ENCODE peak calls at places on chromosomes 4 and X, in five cellular contexts. One of them, this sample, is unnamed.
A peak's percentile ranks its signal among the peaks of the same experiment; 100 is the strongest.

GRCh38 chrX:3788494-3789233 is 75.2 kb upstream of the PRKX start:
- DNase-seq in breast epithelium: no peak
- DNase-seq in HFFc6: no peak
- DNase-seq in pancreas: no peak
- DNase-seq in GM20000: no peak
- DNase-seq in this sample: no peak

GRCh38 chr4:183074288-183074990 is 24.6 kb upstream of the WWC2 start:
- DNase-seq in pancreas: no peak
- DNase-seq in breast epithelium: no peak
- DNase-seq in GM20000: no peak
- DNase-seq in HFFc6: peak; percentile 53
- DNase-seq in this sample: no peak

GRCh38 chr4:2673157-2673556 is 83.0 kb downstream of the TNIP2 start:
- DNase-seq in GM20000: no peak
- DNase-seq in breast epithelium: no peak
- DNase-seq in HFFc6: no peak
- DNase-seq in pancreas: no peak
- DNase-seq in this sample: no peak

GRCh38 chr4:147843162-147843561 is 111.3 kb downstream of the ARHGAP10 start:
- DNase-seq in breast epithelium: no peak
- DNase-seq in pancreas: no peak
- DNase-seq in HFFc6: no peak
- DNase-seq in GM20000: peak; percentile 35
- DNase-seq in this sample: no peak

GRCh38 chrX:133335027-133335426 is 80.3 kb downstream of the GPC4 start:
- DNase-seq in GM20000: peak; percentile 1
- DNase-seq in breast epithelium: no peak
- DNase-seq in pancreas: no peak
- DNase-seq in HFFc6: no peak
- DNase-seq in this sample: peak; percentile 29

GRCh38 chr4:1758306-1759121 is 34.6 kb upstream of the FGFR3 start:
- DNase-seq in pancreas: no peak
- DNase-seq in HFFc6: no peak
- DNase-seq in GM20000: no peak
- DNase-seq in breast epithelium: no peak
- DNase-seq in this sample: no peak

GRCh38 chrX:68462653-68463052 is 29.4 kb upstream of the OPHN1 start:
- DNase-seq in HFFc6: peak; percentile 50
- DNase-seq in GM20000: no peak
- DNase-seq in pancreas: no peak
- DNase-seq in breast epithelium: no peak
- DNase-seq in this sample: peak; percentile 7

GRCh38 chrX:106716004-106716403 is 10.5 kb upstream of the RNF128 start:
- DNase-seq in HFFc6: no peak
- DNase-seq in GM20000: no peak
- DNase-seq in breast epithelium: no peak
- DNase-seq in pancreas: no peak
- DNase-seq in this sample: no peak

GRCh38 chrX:119410027-119410819 is 11.1 kb downstream of the SLC25A43 start:
- DNase-seq in pancreas: peak; percentile 39
- DNase-seq in GM20000: no peak
- DNase-seq in HFFc6: peak; percentile 90
- DNase-seq in breast epithelium: peak; percentile 53
- DNase-seq in this sample: no peak

GRCh38 chrX:68273887-68274286 is 159.4 kb downstream of the OPHN1 start:
- DNase-seq in breast epithelium: no peak
- DNase-seq in pancreas: no peak
- DNase-seq in GM20000: no peak
- DNase-seq in HFFc6: no peak
- DNase-seq in this sample: no peak

GRCh38 chr4:27048350-27049100 is 187.9 kb downstream of the STIM2 start:
- DNase-seq in breast epithelium: no peak
- DNase-seq in pancreas: no peak
- DNase-seq in HFFc6: peak; percentile 38
- DNase-seq in GM20000: peak; percentile 32
- DNase-seq in this sample: no peak

GRCh38 chr4:11505225-11505971 is 76.7 kb upstream of the HS3ST1 start:
- DNase-seq in breast epithelium: no peak
- DNase-seq in GM20000: no peak
- DNase-seq in HFFc6: no peak
- DNase-seq in pancreas: no peak
- DNase-seq in this sample: no peak

GRCh38 chr4:130233377-130234047 is 1137.6 kb downstream of the C4orf33 start:
- DNase-seq in HFFc6: peak; percentile 3
- DNase-seq in pancreas: no peak
- DNase-seq in breast epithelium: no peak
- DNase-seq in GM20000: peak; percentile 8
- DNase-seq in this sample: no peak

GRCh38 chr4:120829113-120829831 is 93.3 kb downstream of the PRDM5 start:
- DNase-seq in breast epithelium: no peak
- DNase-seq in pancreas: no peak
- DNase-seq in HFFc6: no peak
- DNase-seq in GM20000: no peak
- DNase-seq in this sample: no peak

GRCh38 chrX:2664497-2664896 is 26.6 kb upstream of the CD99 start:
- DNase-seq in GM20000: no peak
- DNase-seq in HFFc6: no peak
- DNase-seq in pancreas: no peak
- DNase-seq in breast epithelium: no peak
- DNase-seq in this sample: no peak

GRCh38 chrX:154373340-154374306 is 811 bp downstream of the FLNA start:
- DNase-seq in breast epithelium: peak; percentile 74
- DNase-seq in HFFc6: peak; percentile 64
- DNase-seq in GM20000: peak; percentile 49
- DNase-seq in pancreas: peak; percentile 73
- DNase-seq in this sample: peak; percentile 63

GRCh38 chr4:132001542-132001941 is 1147.6 kb upstream of the PCDH10 start:
- DNase-seq in pancreas: no peak
- DNase-seq in breast epithelium: no peak
- DNase-seq in HFFc6: peak; percentile 83
- DNase-seq in GM20000: no peak
- DNase-seq in this sample: no peak

GRCh38 chr4:4866833-4867744 is 7.6 kb downstream of the MSX1 start:
- DNase-seq in breast epithelium: no peak
- DNase-seq in GM20000: peak; percentile 36
- DNase-seq in pancreas: no peak
- DNase-seq in HFFc6: no peak
- DNase-seq in this sample: peak; percentile 61

GRCh38 chrX:29690061-29690460 is 525.3 kb upstream of the MAGEB2 start:
- DNase-seq in HFFc6: peak; percentile 9
- DNase-seq in GM20000: no peak
- DNase-seq in breast epithelium: no peak
- DNase-seq in pancreas: no peak
- DNase-seq in this sample: no peak

DNA sequence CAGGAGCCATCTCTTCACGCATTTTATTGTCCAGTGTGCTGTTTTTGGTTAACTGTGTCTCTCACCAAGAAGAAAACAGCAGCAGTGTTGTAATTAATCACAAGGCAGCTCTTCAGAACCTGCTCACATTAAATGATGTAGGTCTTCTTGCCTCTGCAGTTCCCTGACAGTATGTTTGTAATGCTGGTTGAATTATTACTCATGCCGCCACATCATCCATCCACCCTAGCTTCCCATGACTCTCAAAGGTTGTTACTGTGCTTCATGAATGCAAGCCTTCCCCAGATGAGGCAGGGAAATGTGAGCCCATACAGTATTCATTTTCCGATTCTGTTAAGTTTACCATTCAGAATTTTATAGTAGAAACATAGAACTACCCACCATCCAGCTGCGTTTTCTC is 17.4 kb downstream of the TLR10 start:
- DNase-seq in pancreas: no peak
- DNase-seq in HFFc6: peak; percentile 30
- DNase-seq in breast epithelium: no peak
- DNase-seq in GM20000: no peak
- DNase-seq in this sample: no peak
- TF ChIP-seq CTCF in pancreas: no peak
- TF ChIP-seq CTCF in HFFc6: no peak
- TF ChIP-seq CTCF in breast epithelium: no peak
- TF ChIP-seq CTCF in GM20000: no peak
- TF ChIP-seq CTCF in this sample: no peak

GRCh38 chr4:163815776-163816175 is 321.3 kb downstream of the TMA16 start:
- DNase-seq in breast epithelium: no peak
- DNase-seq in GM20000: peak; percentile 3
- DNase-seq in HFFc6: no peak
- DNase-seq in pancreas: no peak
- DNase-seq in this sample: no peak

GRCh38 chr4:163818673-163819072 is 324.2 kb downstream of the TMA16 start:
- DNase-seq in HFFc6: no peak
- DNase-seq in pancreas: no peak
- DNase-seq in breast epithelium: no peak
- DNase-seq in GM20000: no peak
- DNase-seq in this sample: no peak

GRCh38 chr4:163810757-163811156 is 316.3 kb downstream of the TMA16 start:
- DNase-seq in breast epithelium: no peak
- DNase-seq in pancreas: no peak
- DNase-seq in GM20000: no peak
- DNase-seq in HFFc6: no peak
- DNase-seq in this sample: no peak

DNA sequence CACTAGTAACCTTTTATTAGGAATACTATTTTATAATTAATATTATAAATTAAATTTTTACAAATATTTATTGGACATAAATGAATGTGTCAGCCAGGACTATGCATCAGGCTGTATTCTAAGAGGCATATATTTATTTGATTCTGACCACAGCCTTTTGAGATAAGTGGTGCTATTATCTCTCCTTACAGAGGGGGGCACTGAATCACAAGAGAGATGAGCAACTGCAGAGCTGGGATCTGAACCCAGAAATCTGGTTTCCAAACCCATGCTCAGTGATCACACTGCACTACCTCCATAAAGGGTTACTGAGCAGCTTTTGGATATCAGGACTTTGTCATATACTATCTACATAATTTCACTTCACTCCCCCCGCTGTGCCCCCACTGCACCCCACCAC is 322.0 kb downstream of the TMA16 start:
- DNase-seq in breast epithelium: no peak
- DNase-seq in HFFc6: no peak
- DNase-seq in pancreas: no peak
- DNase-seq in GM20000: no peak
- DNase-seq in this sample: no peak
- TF ChIP-seq CTCF in breast epithelium: no peak
- TF ChIP-seq CTCF in HFFc6: no peak
- TF ChIP-seq CTCF in pancreas: no peak
- TF ChIP-seq CTCF in GM20000: no peak
- TF ChIP-seq CTCF in this sample: no peak

GRCh38 chrX:149877636-149878035 is 3.3 kb upstream of the MAGEA8 start:
- DNase-seq in GM20000: no peak
- DNase-seq in pancreas: no peak
- DNase-seq in HFFc6: no peak
- DNase-seq in breast epithelium: no peak
- DNase-seq in this sample: no peak

GRCh38 chrX:149877157-149877556 is 3.8 kb upstream of the MAGEA8 start:
- DNase-seq in breast epithelium: no peak
- DNase-seq in HFFc6: no peak
- DNase-seq in pancreas: no peak
- DNase-seq in GM20000: no peak
- DNase-seq in this sample: no peak

GRCh38 chrX:149881081-149881711 is at the start of gene MAGEA8:
- DNase-seq in HFFc6: no peak
- DNase-seq in pancreas: no peak
- DNase-seq in breast epithelium: no peak
- DNase-seq in GM20000: no peak
- DNase-seq in this sample: no peak
- TF ChIP-seq CTCF in HFFc6: peak; percentile 30
- TF ChIP-seq CTCF in pancreas: no peak
- TF ChIP-seq CTCF in breast epithelium: no peak
- TF ChIP-seq CTCF in GM20000: peak; percentile 8
- TF ChIP-seq CTCF in this sample: peak; percentile 27

GRCh38 chrX:150536455-150537116 is 31.8 kb upstream of the MTM1 start:
- DNase-seq in GM20000: no peak
- DNase-seq in pancreas: no peak
- DNase-seq in HFFc6: no peak
- DNase-seq in breast epithelium: no peak
- DNase-seq in this sample: no peak
- TF ChIP-seq CTCF in GM20000: no peak
- TF ChIP-seq CTCF in pancreas: no peak
- TF ChIP-seq CTCF in HFFc6: peak; percentile 28
- TF ChIP-seq CTCF in breast epithelium: no peak
- TF ChIP-seq CTCF in this sample: no peak

DNA sequence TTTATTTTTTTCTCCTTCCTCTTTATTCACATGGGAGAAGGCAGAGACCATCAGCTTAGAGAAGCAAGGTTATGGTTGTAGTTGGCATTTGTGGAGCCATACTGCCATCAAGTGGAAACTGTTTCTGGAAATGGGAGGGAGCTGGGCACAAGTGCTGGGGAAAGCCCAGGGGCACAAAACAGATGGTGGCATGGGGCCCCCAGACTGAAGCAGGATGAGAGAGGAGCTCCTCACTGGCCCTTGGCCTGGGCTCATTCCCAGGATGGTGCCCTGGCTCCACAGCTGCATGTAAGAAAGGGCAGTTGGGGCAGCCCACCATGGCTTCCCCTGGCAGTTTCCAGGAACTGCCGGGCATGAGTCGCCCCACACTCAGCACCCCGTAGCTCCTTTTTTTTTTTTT is 59.2 kb downstream of the NBDY start:
- DNase-seq in HFFc6: no peak
- DNase-seq in breast epithelium: no peak
- DNase-seq in GM20000: no peak
- DNase-seq in pancreas: no peak
- DNase-seq in this sample: no peak
- TF ChIP-seq CTCF in HFFc6: no peak
- TF ChIP-seq CTCF in breast epithelium: no peak
- TF ChIP-seq CTCF in GM20000: no peak
- TF ChIP-seq CTCF in pancreas: no peak
- TF ChIP-seq CTCF in this sample: no peak

GRCh38 chr4:143531368-143531767 is 17.9 kb downstream of the SMARCA5 start:
- DNase-seq in HFFc6: no peak
- DNase-seq in pancreas: no peak
- DNase-seq in breast epithelium: no peak
- DNase-seq in GM20000: no peak
- DNase-seq in this sample: no peak
- TF ChIP-seq CTCF in HFFc6: peak; percentile 74
- TF ChIP-seq CTCF in pancreas: no peak
- TF ChIP-seq CTCF in breast epithelium: no peak
- TF ChIP-seq CTCF in GM20000: peak; percentile 9
- TF ChIP-seq CTCF in this sample: peak; percentile 48

GRCh38 chr4:171478181-171478580 is 335.0 kb upstream of the GALNTL6 start:
- DNase-seq in GM20000: no peak
- DNase-seq in breast epithelium: no peak
- DNase-seq in pancreas: no peak
- DNase-seq in HFFc6: no peak
- DNase-seq in this sample: no peak
- TF ChIP-seq CTCF in GM20000: no peak
- TF ChIP-seq CTCF in breast epithelium: no peak
- TF ChIP-seq CTCF in pancreas: no peak
- TF ChIP-seq CTCF in HFFc6: no peak
- TF ChIP-seq CTCF in this sample: no peak

GRCh38 chrX:74492720-74493201 is 71.5 kb downstream of the SLC16A2 start:
- DNase-seq in breast epithelium: no peak
- DNase-seq in pancreas: no peak
- DNase-seq in GM20000: no peak
- DNase-seq in HFFc6: no peak
- DNase-seq in this sample: peak; percentile 9
- TF ChIP-seq CTCF in breast epithelium: no peak
- TF ChIP-seq CTCF in pancreas: no peak
- TF ChIP-seq CTCF in GM20000: peak; percentile 15
- TF ChIP-seq CTCF in HFFc6: peak; percentile 27
- TF ChIP-seq CTCF in this sample: peak; percentile 43

GRCh38 chr4:79298027-79298426 is 27.8 kb downstream of the NAA11 start:
- DNase-seq in GM20000: no peak
- DNase-seq in HFFc6: no peak
- DNase-seq in breast epithelium: no peak
- DNase-seq in pancreas: no peak
- DNase-seq in this sample: no peak
- TF ChIP-seq CTCF in GM20000: no peak
- TF ChIP-seq CTCF in HFFc6: no peak
- TF ChIP-seq CTCF in breast epithelium: no peak
- TF ChIP-seq CTCF in pancreas: no peak
- TF ChIP-seq CTCF in this sample: no peak

GRCh38 chr4:41232406-41232805 is 18.1 kb upstream of the APBB2 start:
- DNase-seq in GM20000: no peak
- DNase-seq in pancreas: no peak
- DNase-seq in HFFc6: no peak
- DNase-seq in breast epithelium: no peak
- DNase-seq in this sample: no peak
- TF ChIP-seq CTCF in GM20000: no peak
- TF ChIP-seq CTCF in pancreas: no peak
- TF ChIP-seq CTCF in HFFc6: no peak
- TF ChIP-seq CTCF in breast epithelium: no peak
- TF ChIP-seq CTCF in this sample: no peak